ENCODE peak calls at places on chromosomes 13 and 19, in six cellular contexts. E is glutamatergic neuron, K is astrocyte of the spinal cord, P is upper lobe of left lung, L is AG09319, J is Peyer's patch. Y is an unnamed sample.

GRCh38 chr19:35459414-35460082 is 11.5 kb downstream of the FFAR2 start:
- DNase-seq in K (no peak), J (peak), E (no peak), L (no peak), P (peak), Y (no peak)

GRCh38 chr13:87903568-87903967 is 232.4 kb downstream of the SLITRK5 start:
- DNase-seq in P (no peak), K (no peak), E (no peak), J (no peak), L (no peak), Y (no peak)

GRCh38 chr13:28837111-28837510 is 17.0 kb downstream of the MTUS2 start:
- DNase-seq in P (no peak), L (no peak), J (no peak), E (no peak), K (no peak), Y (no peak)

GRCh38 chr19:30437869-30438268 is 65.7 kb downstream of the ZNF536 start:
- DNase-seq in L (no peak), P (no peak), J (peak), K (no peak), E (no peak), Y (no peak)

GRCh38 chr13:31910633-31911032 is 120.9 kb upstream of the FRY start:
- DNase-seq in P (no peak), K (no peak), L (no peak), J (no peak), E (no peak), Y (no peak)

GRCh38 chr19:47021536-47022139 is 2.0 kb downstream of the NPAS1 start:
- DNase-seq in K (no peak), E (peak), P (peak), L (no peak), J (no peak), Y (no peak)

GRCh38 chr13:36371185-36371584 is 25.0 kb upstream of the SPART start:
- DNase-seq in L (no peak), K (no peak), E (no peak), P (no peak), J (no peak), Y (no peak)

GRCh38 chr19:51971624-51972023 is 15.0 kb downstream of the ZNF350 start:
- DNase-seq in P (no peak), J (no peak), L (no peak), E (peak), K (peak), Y (no peak)

GRCh38 chr13:105804561-105805190 is 730.8 kb downstream of the EFNB2 start:
- DNase-seq in L (no peak), E (no peak), J (no peak), P (no peak), K (peak), Y (no peak)

GRCh38 chr13:28964831-28965230 is 144.7 kb downstream of the MTUS2 start:
- DNase-seq in E (no peak), J (no peak), L (no peak), K (no peak), P (no peak), Y (no peak)

GRCh38 chr19:28435551-28436261 is 777.2 kb downstream of the UQCRFS1 start:
- DNase-seq in J (no peak), E (no peak), P (no peak), L (no peak), K (no peak), Y (no peak)

GRCh38 chr13:99892189-99892588 is 79.4 kb downstream of the ZIC5 start:
- DNase-seq in E (no peak), L (no peak), P (no peak), K (no peak), J (no peak), Y (no peak)

GRCh38 chr13:89953581-89953980 is 1393.9 kb upstream of the MIR17HG start:
- DNase-seq in J (no peak), K (no peak), P (no peak), L (no peak), E (no peak), Y (no peak)

GRCh38 chr19:48970139-48970766 is 5.1 kb downstream of the FTL start:
- DNase-seq in P (peak), L (no peak), K (no peak), E (no peak), J (no peak), Y (no peak)

GRCh38 chr19:14472202-14472961 is 2.8 kb downstream of the PTGER1 start:
- DNase-seq in E (peak), P (peak), L (no peak), K (peak), J (peak), Y (peak)

GRCh38 chr13:90299238-90299637 is 1048.2 kb upstream of the MIR17HG start:
- DNase-seq in K (no peak), E (no peak), P (no peak), L (no peak), J (no peak), Y (no peak)

GRCh38 chr19:18634612-18635290 is 2.1 kb upstream of the KLHL26 start:
- DNase-seq in E (no peak), K (no peak), J (no peak), L (no peak), P (no peak), Y (no peak)

GRCh38 chr13:92994056-92994455 is 232.6 kb upstream of the GPC6 start:
- DNase-seq in E (no peak), L (no peak), J (no peak), K (peak), P (no peak), Y (no peak)

GRCh38 chr19:33000510-33000909 is 28.5 kb downstream of the FAAP24 start:
- DNase-seq in P (no peak), J (no peak), L (no peak), E (no peak), K (no peak), Y (no peak)

GRCh38 chr13:52405767-52406494 is at the start of gene THSD1:
- DNase-seq in L (no peak), K (peak), P (peak), J (peak), E (peak), Y (peak)

GRCh38 chr13:91406619-91407018 is 8.2 kb downstream of the GPC5 start:
- DNase-seq in E (no peak), J (peak), L (no peak), P (no peak), K (peak), Y (no peak)

GRCh38 chr13:109667754-109668360 is 118.5 kb downstream of the IRS2 start:
- DNase-seq in P (no peak), J (no peak), E (no peak), K (no peak), L (no peak), Y (no peak)

GRCh38 chr13:98279473-98280175 is 102.6 kb upstream of the RNF113B start:
- DNase-seq in P (no peak), E (no peak), K (no peak), J (no peak), L (no peak), Y (no peak)

GRCh38 chr19:35712529-35712909 is 5.3 kb upstream of the KMT2B start:
- DNase-seq in P (no peak), K (no peak), J (no peak), E (no peak), L (no peak), Y (no peak)

GRCh38 chr13:30711375-30711774 is 24.0 kb upstream of the ALOX5AP start:
- DNase-seq in L (no peak), E (no peak), J (no peak), K (peak), P (no peak), Y (no peak)

GRCh38 chr13:68047889-68048288 is 817.8 kb upstream of the PCDH9 start:
- DNase-seq in E (no peak), J (no peak), K (no peak), L (no peak), P (no peak), Y (no peak)

DNA sequence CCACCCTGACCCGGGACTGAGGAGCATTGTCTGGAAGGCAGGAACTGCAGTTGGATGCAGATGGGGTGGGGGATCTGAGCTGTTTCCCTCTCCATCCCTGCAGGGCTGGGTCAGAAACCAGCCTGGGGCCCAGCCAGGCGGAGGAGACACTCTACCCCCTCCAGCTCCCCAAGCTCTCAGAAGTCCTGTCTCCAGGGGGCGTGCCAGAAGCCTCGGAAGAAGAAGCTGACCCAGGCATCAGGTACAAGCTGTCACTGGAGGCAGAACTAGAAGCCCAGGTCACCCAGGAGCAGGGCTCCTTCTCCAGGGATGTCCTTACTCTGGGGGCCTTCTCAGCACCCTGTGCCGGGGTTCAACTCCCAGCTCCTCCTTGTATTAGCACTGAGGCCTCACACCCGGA is 15.5 kb downstream of the SIX5 start:
- DNase-seq in P (no peak), E (no peak), K (no peak), L (no peak), J (no peak), Y (no peak)
- TF ChIP-seq CTCF in P (no peak), E (no peak), K (no peak), L (no peak), J (no peak), Y (no peak)

GRCh38 chr19:885536-886224 is 7.3 kb downstream of the MED16 start:
- DNase-seq in J (no peak), K (no peak), L (no peak), P (peak), E (no peak), Y (no peak)

GRCh38 chr19:884420-885211 is 8.4 kb downstream of the MED16 start:
- DNase-seq in J (no peak), K (no peak), P (peak), L (no peak), E (no peak), Y (no peak)

GRCh38 chr19:881385-882071 is 11.5 kb downstream of the MED16 start:
- DNase-seq in P (peak), J (no peak), K (no peak), L (no peak), E (no peak), Y (no peak)

GRCh38 chr19:882871-883497 is 10.0 kb downstream of the MED16 start:
- DNase-seq in K (no peak), L (no peak), E (no peak), P (peak), J (no peak), Y (no peak)

DNA sequence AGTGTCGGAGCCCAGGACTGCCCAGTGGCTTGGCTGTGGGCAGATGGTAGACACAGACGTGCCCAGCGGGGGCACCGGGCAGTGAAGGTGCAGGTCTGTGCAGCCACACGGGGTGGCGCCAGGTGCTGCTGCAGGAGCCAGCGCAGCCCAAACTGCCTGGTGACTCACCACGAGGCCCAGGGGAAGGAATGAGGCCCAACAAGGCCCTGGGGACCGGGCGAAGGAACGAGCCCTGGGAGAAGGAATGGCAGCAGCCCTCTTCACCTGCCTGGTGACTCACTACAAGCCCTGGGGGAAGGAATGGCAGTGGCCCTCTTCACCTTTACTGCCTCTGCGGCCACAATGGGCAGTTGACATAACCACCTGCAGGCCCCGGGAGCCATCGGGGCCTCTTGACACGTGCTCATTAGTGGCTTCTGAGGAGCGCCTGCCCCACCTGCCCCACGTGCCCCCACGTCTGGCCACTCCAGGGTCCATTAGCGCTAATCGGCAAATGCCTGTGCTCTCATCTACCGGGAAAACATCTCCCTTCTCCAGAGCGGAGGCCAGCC is 9.3 kb downstream of the MED16 start:
- DNase-seq in K (no peak), E (no peak), L (no peak), J (no peak), P (peak), Y (no peak)
- TF ChIP-seq CTCF in K (no peak), E (no peak), L (no peak), J (no peak), P (no peak), Y (no peak)

GRCh38 chr19:57473646-57474045 is 3.7 kb downstream of the ZNF772 start:
- DNase-seq in K (peak), L (no peak), J (no peak), E (no peak), P (no peak), Y (no peak)

DNA sequence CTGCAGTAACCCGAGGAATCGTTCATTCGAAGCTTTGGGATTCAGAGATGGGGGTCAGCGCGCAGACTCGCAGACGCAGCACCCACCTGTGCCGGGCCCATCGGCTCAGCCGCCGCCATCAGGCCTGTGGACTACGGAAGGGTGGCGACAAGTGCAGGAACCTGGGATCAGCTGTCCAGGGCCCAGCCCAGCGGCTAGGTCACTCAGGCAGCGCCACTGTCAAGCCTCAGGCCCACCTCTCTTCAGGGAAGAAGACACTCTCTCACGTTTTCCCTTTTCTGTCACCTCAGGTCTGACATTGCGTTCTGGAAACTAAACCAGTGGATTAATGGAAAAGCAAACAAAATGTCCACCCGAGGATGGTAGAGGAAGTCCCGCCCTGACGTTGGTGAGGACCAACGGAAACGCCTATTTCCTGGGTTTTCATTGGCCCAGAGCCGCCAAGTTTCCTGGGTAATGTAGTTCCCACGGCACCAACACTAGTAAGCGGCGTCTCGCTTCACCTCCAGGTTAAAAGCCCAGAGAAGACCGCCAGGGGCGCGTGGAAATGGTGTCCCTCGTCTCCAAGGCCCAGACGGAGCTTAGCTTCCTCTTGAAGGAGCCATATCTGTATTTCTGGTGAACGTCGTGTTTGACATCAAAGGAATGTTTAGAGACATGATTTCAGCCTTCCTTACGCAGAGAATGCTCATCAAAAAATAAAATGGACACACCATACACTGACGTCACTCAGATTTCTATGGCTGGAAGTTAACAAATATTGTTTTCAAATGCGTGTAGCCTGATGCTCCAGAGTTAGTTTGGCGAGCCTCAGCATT is at the start of gene ZNF772:
- DNase-seq in K (peak), J (peak), P (peak), L (peak), E (peak), Y (peak)
- TF ChIP-seq CTCF in K (peak), J (peak), P (peak), L (peak), E (peak), Y (peak)

GRCh38 chr19:2426661-2427322 is 594 bp downstream of the TIMM13 start:
- DNase-seq in P (peak), K (no peak), L (no peak), J (peak), E (peak), Y (peak)
- TF ChIP-seq CTCF in P (no peak), K (no peak), L (no peak), J (no peak), E (no peak), Y (no peak)

DNA sequence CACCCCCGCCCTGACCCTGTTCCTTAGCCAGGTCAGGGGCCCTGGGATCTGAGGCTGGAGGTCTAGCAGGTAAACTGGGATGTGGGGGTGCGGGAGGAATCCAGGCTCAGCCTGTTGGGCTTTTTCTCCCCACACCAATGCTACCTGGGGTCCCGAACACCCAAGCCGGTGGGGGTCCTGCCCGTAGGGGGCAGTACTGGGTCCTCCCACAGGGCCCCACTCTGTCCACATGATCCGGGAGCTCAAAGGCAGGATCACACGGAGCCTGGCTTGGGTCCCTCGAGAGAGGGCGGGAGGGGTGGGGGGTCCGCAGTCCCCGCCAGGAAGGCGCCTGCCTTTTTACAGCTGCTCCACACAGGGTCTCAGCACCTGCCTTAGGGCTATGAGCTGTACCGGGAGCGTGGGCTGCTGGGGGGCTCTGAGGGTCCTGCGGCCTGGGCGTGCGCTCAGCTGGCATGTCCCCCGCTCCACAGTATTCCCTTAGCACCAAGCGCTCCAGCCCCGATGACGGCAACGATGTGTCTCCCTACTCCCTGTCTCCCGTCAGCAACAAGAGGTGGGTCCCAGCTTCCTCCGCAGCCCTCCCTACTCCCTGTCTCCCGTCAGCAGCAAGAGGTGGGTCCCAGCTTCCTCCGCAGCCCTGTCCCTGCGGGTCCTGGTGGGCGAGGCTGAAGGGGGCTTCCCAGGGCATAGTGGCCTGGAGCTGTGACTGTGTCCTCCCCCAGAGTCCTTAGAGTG is 12.3 kb upstream of the TEKTIP1 start:
- DNase-seq in E (no peak), L (no peak), P (peak), J (no peak), K (no peak), Y (no peak)
- TF ChIP-seq CTCF in E (peak), L (no peak), P (no peak), J (no peak), K (peak), Y (no peak)

GRCh38 chr19:38543807-38544568 is 73.8 kb downstream of the MAP4K1 start:
- DNase-seq in L (peak), E (no peak), P (no peak), J (peak), K (peak), Y (peak)

GRCh38 chr19:38542040-38542439 is 75.7 kb downstream of the MAP4K1 start:
- DNase-seq in K (no peak), E (no peak), P (no peak), L (no peak), J (no peak), Y (no peak)

GRCh38 chr19:38543286-38543806 is 74.4 kb downstream of the MAP4K1 start:
- DNase-seq in K (no peak), P (no peak), E (no peak), J (no peak), L (no peak), Y (no peak)

GRCh38 chr19:38545596-38545995 is 72.2 kb downstream of the MAP4K1 start:
- DNase-seq in P (no peak), J (no peak), E (no peak), K (no peak), L (no peak), Y (no peak)

GRCh38 chr19:38544569-38545315 is 73.0 kb downstream of the MAP4K1 start:
- DNase-seq in E (no peak), L (peak), K (no peak), P (no peak), J (no peak), Y (no peak)
- TF ChIP-seq CTCF in E (peak), L (peak), K (no peak), P (no peak), J (no peak), Y (no peak)

GRCh38 chr19:21335721-21336120 is 6.5 kb upstream of the ZNF708 start:
- DNase-seq in L (no peak), E (no peak), P (no peak), K (no peak), J (no peak), Y (no peak)
- TF ChIP-seq CTCF in L (no peak), E (no peak), P (no peak), K (no peak), J (no peak), Y (no peak)

Y was measured in D721Med.